ENCODE peak calls at places on chromosome 18, in four cellular contexts. Q is psoas muscle, O is tibial nerve, Z is fibroblast of lung. V is an unnamed sample. For H3K27me3, the result is how much of the 10 kb centered on the place peaks cover.

GRCh38 chr18:51135361-51135760 is 62.1 kb downstream of the MEX3C start:
- DNase-seq in Z (peak), O (no peak), Q (no peak), V (no peak)

GRCh38 chr18:46061796-46062195 is 10.3 kb downstream of the PSTPIP2 start:
- DNase-seq in Q (no peak), O (no peak), Z (no peak), V (no peak)

GRCh38 chr18:77007251-77007650 is 125.3 kb downstream of the MBP start:
- DNase-seq in O (no peak), Z (no peak), Q (no peak), V (peak)

GRCh38 chr18:34600118-34600517 is 110.0 kb upstream of the DTNA start:
- DNase-seq in Z (peak), O (no peak), Q (no peak), V (no peak)

GRCh38 chr18:70373062-70373519 is 84.2 kb downstream of the SOCS6 start:
- DNase-seq in O (no peak), Z (peak), Q (no peak), V (no peak)

GRCh38 chr18:24271381-24272331 is 126.0 kb downstream of the OSBPL1A start:
- DNase-seq in Z (peak), O (peak), Q (peak), V (peak)

GRCh38 chr18:10591891-10592290 is 66.1 kb downstream of the NAPG start:
- DNase-seq in Z (no peak), Q (no peak), O (no peak), V (no peak)

GRCh38 chr18:23141022-23141999 is 6.0 kb downstream of the CABLES1 start:
- DNase-seq in O (peak), Z (no peak), Q (no peak), V (peak)

GRCh38 chr18:40878371-40878770 is 1076.7 kb upstream of the PIK3C3 start:
- DNase-seq in O (no peak), Z (no peak), Q (no peak), V (no peak)

GRCh38 chr18:57581301-57581934 is 5.1 kb downstream of the FECH start:
- DNase-seq in Q (no peak), O (no peak), Z (no peak), V (no peak)

GRCh38 chr18:74446631-74447403 is 10.3 kb downstream of the DIPK1C start:
- DNase-seq in Z (no peak), O (no peak), Q (no peak), V (no peak)

GRCh38 chr18:9720327-9720726 is 12.2 kb downstream of the RAB31 start:
- DNase-seq in O (no peak), Q (no peak), Z (no peak), V (no peak)

GRCh38 chr18:35459997-35460396 is 37.8 kb downstream of the INO80C start:
- DNase-seq in Q (no peak), Z (no peak), O (no peak), V (no peak)

GRCh38 chr18:37922162-37922561 is 356.6 kb upstream of the CELF4 start:
- DNase-seq in Q (no peak), O (no peak), Z (no peak), V (no peak)

GRCh38 chr18:73563345-73563744 is 584.3 kb downstream of the FBXO15 start:
- DNase-seq in O (no peak), Q (no peak), Z (peak), V (no peak)

GRCh38 chr18:58596265-58596681 is 32.6 kb downstream of the ALPK2 start:
- DNase-seq in O (no peak), Z (no peak), Q (no peak), V (no peak)

GRCh38 chr18:9474103-9474982 is 970 bp upstream of the RALBP1 start:
- DNase-seq in O (no peak), Z (peak), Q (no peak), V (no peak)

GRCh38 chr18:78979058-78979680 is 449 bp upstream of the SALL3 start:
- DNase-seq in Z (peak), Q (no peak), O (no peak), V (no peak)

GRCh38 chr18:63290456-63291200 is 28.9 kb downstream of the BCL2 start:
- DNase-seq in O (no peak), Q (no peak), Z (no peak), V (no peak)

GRCh38 chr18:79819064-79819725 is 21.5 kb downstream of the KCNG2 start:
- DNase-seq in Q (no peak), Z (no peak), O (no peak), V (no peak)

GRCh38 chr18:69935319-69936190 is 12.1 kb downstream of the CD226 start:
- DNase-seq in Q (no peak), O (no peak), Z (peak), V (no peak)

GRCh38 chr18:21458322-21458721 is 142.2 kb downstream of the ESCO1 start:
- DNase-seq in O (no peak), Z (no peak), Q (peak), V (peak)

GRCh38 chr18:5197032-5197434 is at the start of gene AKAIN1:
- DNase-seq in Z (peak), Q (no peak), O (no peak), V (no peak)

GRCh38 chr18:51251625-51252024 is 54.1 kb upstream of the MEX3C start:
- DNase-seq in Q (no peak), O (no peak), Z (no peak), V (no peak)

GRCh38 chr18:63236990-63237389 is 82.6 kb downstream of the BCL2 start:
- DNase-seq in O (peak), Z (no peak), Q (peak), V (no peak)

GRCh38 chr18:56314396-56314795 is 324.0 kb downstream of the TXNL1 start:
- DNase-seq in Z (peak), Q (no peak), O (no peak), V (no peak)

GRCh38 chr18:24657461-24657860 is 197.0 kb downstream of the HRH4 start:
- DNase-seq in Q (no peak), O (no peak), Z (no peak), V (no peak)

GRCh38 chr18:45014047-45014501 is 333.4 kb downstream of the SETBP1 start:
- DNase-seq in O (no peak), Q (no peak), Z (peak), V (no peak)

GRCh38 chr18:55220523-55220922 is 261.3 kb upstream of the CCDC68 start:
- DNase-seq in Q (no peak), O (no peak), Z (peak), V (no peak)

GRCh38 chr18:77977331-77977730 is 727.7 kb downstream of the GALR1 start:
- DNase-seq in Q (no peak), Z (no peak), O (no peak), V (no peak)

GRCh38 chr18:27595121-27595848 is 410.2 kb upstream of the CHST9 start:
- DNase-seq in Z (no peak), O (no peak), Q (no peak), V (no peak)
- H3K27me3 ChIP-seq in Z (under half), O (under half), Q (under half), V (under half)

DNA sequence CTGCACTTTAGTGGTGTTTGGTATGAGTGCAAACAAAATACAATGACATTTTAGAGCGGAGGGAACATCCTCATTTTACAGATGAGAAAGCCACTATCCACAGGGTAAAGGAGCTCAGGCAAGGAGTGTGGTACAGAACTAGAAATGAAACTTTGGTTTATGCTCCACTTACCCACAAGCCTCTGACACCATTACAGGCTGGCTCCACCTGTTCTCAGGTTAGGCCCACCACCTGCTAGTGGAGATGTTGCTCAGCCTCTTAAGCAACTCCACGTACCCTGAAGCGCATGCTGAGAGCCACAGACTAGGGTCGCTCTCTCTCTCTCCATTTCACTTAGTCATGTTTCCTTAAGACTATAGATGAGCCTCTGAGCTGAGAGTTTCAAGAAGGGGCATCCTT is 130.0 kb downstream of the MBD2 start:
- DNase-seq in O (no peak), Q (no peak), Z (no peak), V (no peak)
- H3K27me3 ChIP-seq in O (under half), Q (under half), Z (under half), V (under half)

DNA sequence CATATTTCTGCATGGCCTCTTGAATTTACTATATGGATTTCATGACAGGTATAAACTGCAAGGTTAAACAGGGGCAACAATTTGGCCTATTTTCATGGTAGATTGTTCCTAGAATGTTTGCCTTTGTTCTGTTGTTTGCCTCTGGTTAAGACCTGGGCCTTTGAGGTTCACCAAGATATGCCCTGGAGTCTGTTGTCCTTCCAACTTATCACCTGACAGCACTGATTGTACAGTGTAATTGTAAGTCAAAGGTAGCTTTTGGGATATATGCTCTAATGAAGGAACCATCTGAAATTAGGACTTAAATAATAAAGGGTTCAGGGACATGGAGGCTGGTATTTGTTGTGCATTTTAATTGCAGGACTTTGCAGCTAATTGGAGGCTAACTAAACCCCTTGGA is 771.1 kb upstream of the LINC00305 start:
- DNase-seq in Q (no peak), Z (no peak), O (no peak), V (no peak)
- H3K27me3 ChIP-seq in Q (under half), Z (under half), O (under half), V (under half)

GRCh38 chr18:47247833-47248609 is 3.4 kb downstream of the SKOR2 start:
- DNase-seq in O (no peak), Z (no peak), Q (no peak), V (no peak)
- H3K27me3 ChIP-seq in O (under half), Z (under half), Q (half or more), V (half or more)

GRCh38 chr18:13186687-13187086 is 31.9 kb upstream of the LDLRAD4 start:
- DNase-seq in O (no peak), Q (no peak), Z (no peak), V (no peak)

GRCh38 chr18:13194239-13194638 is 24.3 kb upstream of the LDLRAD4 start:
- DNase-seq in O (no peak), Z (no peak), Q (no peak), V (no peak)

GRCh38 chr18:13187498-13187897 is 31.1 kb upstream of the LDLRAD4 start:
- DNase-seq in O (no peak), Q (no peak), Z (no peak), V (no peak)

GRCh38 chr18:13192970-13193369 is 25.6 kb upstream of the LDLRAD4 start:
- DNase-seq in O (no peak), Z (no peak), Q (no peak), V (no peak)

GRCh38 chr18:13191779-13192178 is 26.8 kb upstream of the LDLRAD4 start:
- DNase-seq in O (no peak), Z (no peak), Q (no peak), V (no peak)
- H3K27me3 ChIP-seq in O (under half), Z (under half), Q (under half), V (under half)

DNA sequence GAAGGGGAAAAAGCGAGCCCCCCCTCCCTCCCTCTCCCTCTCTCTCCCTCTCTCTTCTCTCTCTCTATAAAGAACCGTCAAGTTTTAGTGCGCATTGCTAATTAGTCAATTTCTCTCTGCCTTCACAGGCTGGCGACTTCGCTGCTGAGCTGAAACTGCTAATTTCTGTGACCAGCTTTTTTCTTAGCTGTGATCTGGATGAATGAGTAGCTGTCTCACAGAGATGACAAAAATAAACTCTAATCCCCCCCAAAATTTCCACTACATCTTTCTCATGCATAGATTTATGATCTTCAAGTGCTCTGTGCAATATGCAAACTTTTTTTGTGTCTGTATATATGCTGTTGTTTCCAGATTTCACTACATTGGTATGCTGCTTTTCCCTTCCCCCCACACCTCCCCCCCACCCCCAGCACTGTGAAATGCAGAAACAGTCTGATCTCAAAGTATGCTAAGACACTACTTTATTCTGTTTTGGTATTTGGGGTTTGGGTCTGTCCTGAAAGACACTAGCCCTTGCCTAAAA is 427 bp upstream of the KLHL14 start:
- DNase-seq in Z (no peak), O (no peak), Q (no peak), V (no peak)
- H3K27me3 ChIP-seq in Z (under half), O (under half), Q (half or more), V (under half)

DNA sequence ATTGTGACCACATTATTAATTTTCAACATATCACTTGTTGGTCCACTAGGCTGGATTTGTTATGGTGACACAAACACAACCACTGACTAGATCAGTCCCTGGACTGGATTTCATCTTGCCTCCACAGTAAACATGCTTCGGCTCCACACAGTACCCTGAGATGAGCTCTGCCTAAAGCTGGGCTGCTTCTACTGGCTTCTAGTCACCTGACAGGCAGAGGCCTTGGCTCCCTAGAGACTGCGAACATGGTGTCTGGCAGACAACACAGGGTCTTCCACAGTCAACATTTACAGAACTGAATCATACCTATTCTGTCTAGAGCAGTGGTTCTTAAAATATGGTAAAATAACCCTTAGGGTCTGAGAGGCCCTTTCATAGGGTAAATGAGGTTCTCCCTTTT is 69.2 kb downstream of the RIT2 start:
- DNase-seq in Z (no peak), Q (no peak), O (no peak), V (no peak)
- H3K27me3 ChIP-seq in Z (under half), Q (under half), O (under half), V (under half)